ENCODE peak calls at places on chromosomes 5 and 9, in eight cellular contexts. G is IMR-90, T is body of pancreas, L is GM12891, J is endothelial cell of umbilical vein, H is NB4, D is transverse colon, R is stomach. X is an unnamed sample.

GRCh38 chr5:78504726-78505431 is 143.7 kb downstream of the LHFPL2 start:
- DNase-seq in T (peak), L (no peak), R (peak), G (peak), H (no peak), D (peak), J (peak), X (peak)

GRCh38 chr9:4114569-4115505 is 185.0 kb downstream of the GLIS3 start:
- DNase-seq in T (no peak), J (no peak), H (no peak), R (no peak), G (peak), L (no peak), D (no peak), X (no peak)

GRCh38 chr9:128316421-128316820 is 5.8 kb downstream of the TRUB2 start:
- DNase-seq in D (no peak), G (no peak), R (no peak), L (no peak), J (no peak), H (no peak), T (no peak), X (no peak)

GRCh38 chr9:36450110-36450732 is 50.2 kb upstream of the RNF38 start:
- DNase-seq in R (no peak), J (peak), H (peak), D (no peak), T (peak), G (peak), L (no peak), X (no peak)

GRCh38 chr9:13358128-13358527 is 78.6 kb upstream of the MPDZ start:
- DNase-seq in J (peak), L (no peak), H (no peak), G (peak), R (no peak), T (no peak), D (no peak), X (no peak)

GRCh38 chr9:16794871-16795639 is 75.4 kb downstream of the BNC2 start:
- DNase-seq in L (no peak), G (peak), J (peak), H (no peak), D (peak), T (peak), R (no peak), X (no peak)

GRCh38 chr9:38358390-38359296 is 33.9 kb upstream of the ALDH1B1 start:
- DNase-seq in J (no peak), L (no peak), H (no peak), R (no peak), D (no peak), T (no peak), G (no peak), X (no peak)

GRCh38 chr5:151630088-151630487 is 39.0 kb upstream of the FAT2 start:
- DNase-seq in G (peak), H (no peak), L (no peak), T (no peak), D (no peak), J (no peak), R (no peak), X (no peak)

GRCh38 chr9:35726876-35727438 is 5.0 kb downstream of the TLN1 start:
- DNase-seq in D (peak), J (peak), T (no peak), H (peak), R (no peak), L (no peak), G (peak), X (no peak)

GRCh38 chr5:61837788-61838187 is 468.2 kb upstream of the KIF2A start:
- DNase-seq in D (no peak), L (no peak), T (no peak), H (no peak), J (no peak), G (no peak), R (no peak), X (no peak)

GRCh38 chr9:7246917-7247538 is 489.3 kb downstream of the KDM4C start:
- DNase-seq in D (no peak), H (peak), T (no peak), L (no peak), J (no peak), G (peak), R (no peak), X (no peak)

GRCh38 chr5:84859056-84859455 is 474.4 kb upstream of the EDIL3 start:
- DNase-seq in T (no peak), R (no peak), D (no peak), G (no peak), J (no peak), H (no peak), L (no peak), X (no peak)

GRCh38 chr5:157280927-157281326 is 15.0 kb downstream of the CYFIP2 start:
- DNase-seq in T (no peak), J (peak), D (no peak), H (peak), L (no peak), R (no peak), G (peak), X (no peak)

GRCh38 chr9:83231039-83231438 is 168.1 kb upstream of the RASEF start:
- DNase-seq in R (no peak), J (no peak), L (no peak), H (no peak), T (no peak), G (no peak), D (no peak), X (no peak)

GRCh38 chr9:132756214-132756799 is 86.0 kb downstream of the GTF3C4 start:
- DNase-seq in H (no peak), J (no peak), G (no peak), T (no peak), D (no peak), R (no peak), L (no peak), X (no peak)

GRCh38 chr9:16867571-16868311 is 2.7 kb downstream of the BNC2 start:
- DNase-seq in J (peak), G (peak), L (no peak), T (no peak), D (no peak), R (no peak), H (peak), X (no peak)

GRCh38 chr9:13900449-13900848 is 413.5 kb downstream of the NFIB start:
- DNase-seq in L (no peak), G (no peak), T (no peak), D (no peak), H (no peak), J (peak), R (no peak), X (no peak)

GRCh38 chr5:36403601-36404311 is 102.1 kb upstream of the RANBP3L start:
- DNase-seq in R (no peak), L (no peak), G (peak), T (peak), D (no peak), H (peak), J (no peak), X (no peak)

GRCh38 chr9:114235113-114235589 is 79.8 kb downstream of the COL27A1 start:
- DNase-seq in T (no peak), H (peak), G (no peak), D (no peak), R (no peak), L (no peak), J (no peak), X (no peak)

GRCh38 chr5:151903243-151903653 is 21.4 kb downstream of the GLRA1 start:
- DNase-seq in H (no peak), T (no peak), G (no peak), D (no peak), R (no peak), J (no peak), L (peak), X (no peak)

GRCh38 chr5:83342475-83342874 is 129.1 kb upstream of the VCAN start:
- DNase-seq in R (no peak), H (no peak), D (no peak), J (no peak), T (no peak), L (no peak), G (no peak), X (no peak)

GRCh38 chr5:10363519-10364185 is 10.2 kb downstream of the MARCHF6 start:
- DNase-seq in L (no peak), H (no peak), J (no peak), G (no peak), D (no peak), T (no peak), R (no peak), X (no peak)

GRCh38 chr9:113523421-113524141 is 60.1 kb downstream of the RGS3 start:
- DNase-seq in T (no peak), H (peak), R (no peak), D (peak), L (no peak), G (no peak), J (peak), X (no peak)

GRCh38 chr9:111008148-111009075 is 29.9 kb downstream of the LPAR1 start:
- DNase-seq in L (no peak), R (no peak), H (no peak), D (no peak), G (peak), T (no peak), J (no peak), X (no peak)

GRCh38 chr9:33101104-33101951 is 24.9 kb upstream of the SMU1 start:
- DNase-seq in T (peak), L (no peak), R (peak), D (no peak), H (no peak), J (no peak), G (peak), X (no peak)

GRCh38 chr5:90307386-90308181 is 102.0 kb downstream of the CETN3 start:
- DNase-seq in L (no peak), H (no peak), D (no peak), G (no peak), R (no peak), T (no peak), J (no peak), X (no peak)

GRCh38 chr9:137429974-137430722 is 7.0 kb downstream of the NOXA1 start:
- DNase-seq in H (no peak), T (peak), D (peak), L (peak), G (no peak), R (peak), J (no peak), X (no peak)

GRCh38 chr5:73519531-73520283 is 21.5 kb downstream of the BTF3 start:
- DNase-seq in R (peak), G (peak), J (peak), T (peak), H (peak), D (peak), L (peak), X (no peak)

GRCh38 chr5:113552137-113552536 is 38.6 kb downstream of the YTHDC2 start:
- DNase-seq in R (no peak), H (peak), L (no peak), D (no peak), J (no peak), G (no peak), T (no peak), X (no peak)

GRCh38 chr5:2038337-2039179 is 155.8 kb upstream of the IRX4 start:
- DNase-seq in G (peak), H (peak), T (peak), L (peak), R (peak), J (peak), D (peak), X (no peak)

GRCh38 chr5:72991394-72991793 is 35.6 kb downstream of the FCHO2 start:
- DNase-seq in G (no peak), D (no peak), T (no peak), J (no peak), H (no peak), L (no peak), R (no peak), X (no peak)

GRCh38 chr5:11411621-11412020 is 492.6 kb downstream of the CTNND2 start:
- DNase-seq in D (no peak), R (no peak), L (no peak), G (no peak), H (no peak), T (no peak), J (no peak), X (no peak)

GRCh38 chr9:37806271-37806670 is 5.7 kb downstream of the DCAF10 start:
- DNase-seq in J (no peak), G (no peak), D (no peak), L (no peak), T (no peak), R (no peak), H (no peak), X (no peak)

GRCh38 chr9:115367780-115368179 is 249.8 kb upstream of the TNC start:
- DNase-seq in D (no peak), J (no peak), G (peak), H (no peak), R (no peak), T (no peak), L (no peak), X (no peak)

GRCh38 chr5:40799248-40799647 is 1.1 kb upstream of the PRKAA1 start:
- DNase-seq in J (peak), G (peak), D (no peak), R (no peak), L (no peak), T (no peak), H (no peak), X (no peak)

GRCh38 chr5:40798856-40799210 is 659 bp upstream of the PRKAA1 start:
- DNase-seq in R (no peak), L (no peak), J (no peak), G (no peak), D (no peak), T (no peak), H (no peak), X (no peak)

GRCh38 chr5:40796487-40796889 is 1.7 kb downstream of the PRKAA1 start:
- DNase-seq in D (no peak), L (no peak), J (peak), G (peak), H (peak), T (no peak), R (no peak), X (no peak)

GRCh38 chr5:40798012-40798855 is at the start of gene PRKAA1:
- DNase-seq in D (peak), R (peak), H (peak), G (peak), T (peak), J (peak), L (peak), X (no peak)

GRCh38 chr5:40797273-40798011 is 732 bp downstream of the PRKAA1 start:
- DNase-seq in H (peak), R (peak), D (peak), T (peak), J (peak), G (peak), L (no peak), X (no peak)
- TF ChIP-seq POLR2A in H (no peak), R (no peak), D (no peak), T (no peak), J (no peak), G (no peak), L (no peak), X (no peak)

DNA sequence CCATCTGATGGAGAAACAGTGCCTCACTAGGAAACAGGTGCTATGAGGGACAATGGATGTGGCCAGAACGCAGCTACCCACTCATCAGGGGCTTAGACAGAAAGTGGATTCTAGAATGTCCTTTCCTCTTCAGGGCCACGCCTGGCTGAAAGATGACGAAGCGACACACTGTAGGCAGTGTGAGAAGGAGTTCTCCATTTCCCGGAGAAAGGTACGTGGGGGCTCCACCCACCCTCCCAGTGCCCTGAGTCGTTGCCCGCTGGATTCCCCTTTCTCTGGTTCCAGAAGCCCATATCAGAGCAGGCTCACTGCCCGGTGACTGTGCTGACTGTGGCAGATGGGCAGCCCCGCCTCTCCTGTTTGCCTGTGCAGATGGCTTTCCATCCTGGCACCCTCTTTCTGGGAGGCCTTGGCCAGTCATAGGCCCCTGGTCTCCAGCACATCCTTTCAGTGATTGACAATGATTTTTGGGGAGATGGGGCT is 16.0 kb downstream of the HNRNPH1 start:
- DNase-seq in G (no peak), R (no peak), H (peak), D (no peak), L (no peak), J (no peak), T (peak), X (no peak)
- TF ChIP-seq POLR2A in G (no peak), R (no peak), H (no peak), D (no peak), L (peak), J (peak), T (no peak), X (no peak)

DNA sequence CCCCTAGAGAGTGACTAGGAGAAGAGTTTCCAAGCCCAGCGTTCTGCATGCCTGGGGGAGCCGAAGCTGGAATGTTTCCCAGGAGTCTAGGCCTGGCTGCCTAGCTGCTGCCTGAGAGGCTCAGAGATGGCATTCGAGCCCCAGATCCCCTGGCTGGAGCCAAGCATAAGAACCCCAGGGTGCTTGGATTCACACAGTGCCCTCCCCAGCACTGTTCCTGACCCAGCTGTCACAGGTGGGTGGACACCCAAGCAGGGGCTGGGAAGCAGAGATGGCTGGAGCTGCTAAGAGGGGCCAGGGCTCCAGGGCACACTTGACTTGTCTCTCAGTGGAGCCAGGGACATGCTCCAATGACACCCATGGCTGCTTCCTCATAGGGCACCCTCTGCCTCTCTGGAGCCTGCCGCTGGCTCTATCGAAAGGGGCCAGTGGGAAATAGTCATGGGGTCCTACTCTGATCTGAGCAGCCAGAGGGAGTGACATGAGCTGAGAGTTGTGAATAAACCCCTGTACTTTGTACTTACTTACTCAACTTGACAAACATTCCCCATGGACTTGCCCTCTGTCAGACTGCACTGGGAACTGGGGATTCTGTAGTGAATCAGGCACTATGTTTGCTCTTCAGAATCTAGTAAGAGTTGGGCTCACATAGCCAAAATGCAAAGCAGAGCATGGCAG is 62.6 kb upstream of the XPA start:
- DNase-seq in L (no peak), T (no peak), G (no peak), D (no peak), J (no peak), H (no peak), R (no peak), X (no peak)
- TF ChIP-seq POLR2A in L (no peak), T (no peak), G (no peak), D (no peak), J (no peak), H (no peak), R (no peak), X (no peak)

GRCh38 chr5:74684900-74685851 is at the start of gene HEXB:
- DNase-seq in J (peak), R (peak), T (peak), G (peak), H (peak), L (peak), D (peak), X (no peak)
- TF ChIP-seq POLR2A in J (peak), R (peak), T (peak), G (peak), H (peak), L (peak), D (peak), X (peak)

DNA sequence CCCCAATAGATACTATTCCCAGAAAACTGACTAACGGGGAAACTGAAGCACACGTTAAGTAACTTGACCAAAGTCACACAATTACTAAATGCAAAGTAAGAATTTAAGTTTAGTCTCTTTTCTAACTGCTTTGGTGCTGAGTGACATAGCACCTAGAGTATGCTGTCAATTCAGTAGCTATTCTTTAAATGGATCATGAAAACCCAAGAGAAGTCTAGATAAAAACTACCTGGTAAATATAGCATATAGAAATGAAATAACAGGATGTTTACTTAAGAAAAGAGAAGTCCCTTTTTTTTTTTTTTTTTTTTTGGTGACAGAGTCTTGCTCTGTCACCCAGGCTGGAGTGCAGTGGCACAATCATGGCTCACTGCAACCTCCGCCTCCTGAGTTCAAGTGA is 129.2 kb downstream of the PDE4D start:
- DNase-seq in D (no peak), T (no peak), H (no peak), L (no peak), J (no peak), G (no peak), R (no peak), X (no peak)
- TF ChIP-seq POLR2A in D (no peak), T (no peak), H (no peak), L (no peak), J (no peak), G (no peak), R (no peak), X (no peak)

GRCh38 chr9:130689937-130690700 is 3.5 kb upstream of the EXOSC2 start:
- DNase-seq in R (peak), G (peak), J (peak), H (peak), D (peak), T (peak), L (no peak), X (no peak)
- TF ChIP-seq POLR2A in R (peak), G (peak), J (no peak), H (peak), D (peak), T (peak), L (no peak), X (no peak)

GRCh38 chr5:176748967-176749935 is 61.1 kb upstream of the UNC5A start:
- DNase-seq in J (no peak), G (no peak), R (no peak), L (no peak), D (no peak), H (no peak), T (no peak), X (peak)
- TF ChIP-seq POLR2A in J (no peak), G (no peak), R (no peak), L (no peak), D (no peak), H (no peak), T (no peak), X (no peak)

GRCh38 chr5:133968057-133968993 is at the start of gene C5orf15:
- DNase-seq in H (peak), L (peak), R (peak), T (peak), G (peak), J (peak), D (peak), X (peak)
- TF ChIP-seq POLR2A in H (peak), L (peak), R (no peak), T (peak), G (peak), J (peak), D (peak), X (peak)

GRCh38 chr5:14872070-14872989 is 752 bp upstream of the ANKH start:
- DNase-seq in G (peak), D (peak), T (peak), J (peak), L (no peak), R (peak), H (peak), X (no peak)
- TF ChIP-seq POLR2A in G (peak), D (peak), T (peak), J (no peak), L (no peak), R (no peak), H (no peak), X (no peak)